ENCODE peak calls at places on chromosomes 12 and 14, in six cellular contexts. One of them, this sample, is unnamed.

GRCh38 chr12:123441523-123442164 is 5.2 kb upstream of the RILPL2 start:
- DNase-seq in hepatocyte: no peak
- DNase-seq in esophagus squamous epithelium: no peak
- DNase-seq in fibroblast of mammary gland: no peak
- DNase-seq in DND-41: no peak
- DNase-seq in AG04450: no peak
- DNase-seq in this sample: no peak

GRCh38 chr12:106128526-106129430 is 10.0 kb downstream of the NUAK1 start:
- DNase-seq in AG04450: no peak
- DNase-seq in hepatocyte: no peak
- DNase-seq in DND-41: no peak
- DNase-seq in esophagus squamous epithelium: no peak
- DNase-seq in fibroblast of mammary gland: no peak
- DNase-seq in this sample: no peak

GRCh38 chr14:101731187-101732080 is 30.1 kb upstream of the PPP2R5C start:
- DNase-seq in esophagus squamous epithelium: peak; percentile 33
- DNase-seq in hepatocyte: peak; percentile 91
- DNase-seq in AG04450: no peak
- DNase-seq in fibroblast of mammary gland: peak; percentile 69
- DNase-seq in DND-41: peak; percentile 48
- DNase-seq in this sample: peak; percentile 98

GRCh38 chr12:108047130-108047550 is 81.9 kb upstream of the WSCD2 start:
- DNase-seq in fibroblast of mammary gland: no peak
- DNase-seq in DND-41: no peak
- DNase-seq in hepatocyte: no peak
- DNase-seq in AG04450: no peak
- DNase-seq in esophagus squamous epithelium: no peak
- DNase-seq in this sample: no peak

GRCh38 chr12:28443337-28443736 is 253.1 kb downstream of the CCDC91 start:
- DNase-seq in esophagus squamous epithelium: no peak
- DNase-seq in hepatocyte: no peak
- DNase-seq in AG04450: no peak
- DNase-seq in DND-41: no peak
- DNase-seq in fibroblast of mammary gland: no peak
- DNase-seq in this sample: no peak

GRCh38 chr14:61710853-61711817 is 15.8 kb downstream of the HIF1A start:
- DNase-seq in AG04450: no peak
- DNase-seq in fibroblast of mammary gland: no peak
- DNase-seq in esophagus squamous epithelium: no peak
- DNase-seq in DND-41: no peak
- DNase-seq in hepatocyte: no peak
- DNase-seq in this sample: no peak

GRCh38 chr12:105723066-105723465 is 392.6 kb downstream of the C12orf75 start:
- DNase-seq in AG04450: no peak
- DNase-seq in DND-41: no peak
- DNase-seq in esophagus squamous epithelium: no peak
- DNase-seq in fibroblast of mammary gland: no peak
- DNase-seq in hepatocyte: no peak
- DNase-seq in this sample: no peak

GRCh38 chr14:21149641-21150367 is 6.1 kb downstream of the OR5AU1 start:
- DNase-seq in DND-41: no peak
- DNase-seq in hepatocyte: no peak
- DNase-seq in esophagus squamous epithelium: no peak
- DNase-seq in AG04450: no peak
- DNase-seq in fibroblast of mammary gland: no peak
- DNase-seq in this sample: no peak

GRCh38 chr14:101552786-101553231 is 8.5 kb upstream of the DIO3 start:
- DNase-seq in hepatocyte: no peak
- DNase-seq in AG04450: no peak
- DNase-seq in esophagus squamous epithelium: no peak
- DNase-seq in fibroblast of mammary gland: no peak
- DNase-seq in DND-41: no peak
- DNase-seq in this sample: peak; percentile 9

GRCh38 chr12:116665666-116666304 is 72.1 kb downstream of the SPRING1 start:
- DNase-seq in hepatocyte: no peak
- DNase-seq in DND-41: no peak
- DNase-seq in AG04450: no peak
- DNase-seq in fibroblast of mammary gland: no peak
- DNase-seq in esophagus squamous epithelium: no peak
- DNase-seq in this sample: no peak

GRCh38 chr14:23589606-23590005 is 11.0 kb upstream of the JPH4 start:
- DNase-seq in AG04450: no peak
- DNase-seq in DND-41: no peak
- DNase-seq in fibroblast of mammary gland: no peak
- DNase-seq in hepatocyte: peak; percentile 4
- DNase-seq in esophagus squamous epithelium: no peak
- DNase-seq in this sample: no peak

GRCh38 chr14:90454041-90455000 is 57.5 kb downstream of the CALM1 start:
- DNase-seq in AG04450: peak; percentile 45
- DNase-seq in fibroblast of mammary gland: peak; percentile 78
- DNase-seq in esophagus squamous epithelium: no peak
- DNase-seq in hepatocyte: peak; percentile 84
- DNase-seq in DND-41: peak; percentile 25
- DNase-seq in this sample: peak; percentile 42

GRCh38 chr12:8829621-8830020 is 7.2 kb downstream of the A2ML1 start:
- DNase-seq in AG04450: no peak
- DNase-seq in hepatocyte: no peak
- DNase-seq in DND-41: no peak
- DNase-seq in esophagus squamous epithelium: no peak
- DNase-seq in fibroblast of mammary gland: no peak
- DNase-seq in this sample: no peak

GRCh38 chr14:49634547-49635334 is at the start of gene DNAAF2:
- DNase-seq in esophagus squamous epithelium: peak; percentile 14
- DNase-seq in fibroblast of mammary gland: peak; percentile 73
- DNase-seq in DND-41: peak; percentile 66
- DNase-seq in AG04450: no peak
- DNase-seq in hepatocyte: peak; percentile 83
- DNase-seq in this sample: peak; percentile 66

GRCh38 chr12:108985750-108986149 is 35.1 kb downstream of the SVOP start:
- DNase-seq in fibroblast of mammary gland: no peak
- DNase-seq in hepatocyte: no peak
- DNase-seq in DND-41: no peak
- DNase-seq in AG04450: no peak
- DNase-seq in esophagus squamous epithelium: no peak
- DNase-seq in this sample: no peak

GRCh38 chr12:32615441-32615840 is 63.7 kb upstream of the DNM1L start:
- DNase-seq in esophagus squamous epithelium: no peak
- DNase-seq in fibroblast of mammary gland: no peak
- DNase-seq in DND-41: no peak
- DNase-seq in hepatocyte: peak; percentile 10
- DNase-seq in AG04450: no peak
- DNase-seq in this sample: no peak

GRCh38 chr14:53532871-53533270 is 379.7 kb upstream of the DDHD1 start:
- DNase-seq in AG04450: no peak
- DNase-seq in esophagus squamous epithelium: no peak
- DNase-seq in fibroblast of mammary gland: no peak
- DNase-seq in hepatocyte: no peak
- DNase-seq in DND-41: no peak
- DNase-seq in this sample: no peak

GRCh38 chr14:69701857-69702256 is 65.1 kb upstream of the SRSF5 start:
- DNase-seq in esophagus squamous epithelium: no peak
- DNase-seq in DND-41: no peak
- DNase-seq in hepatocyte: no peak
- DNase-seq in AG04450: no peak
- DNase-seq in fibroblast of mammary gland: no peak
- DNase-seq in this sample: no peak

GRCh38 chr12:26523708-26524150 is 309.3 kb downstream of the ITPR2 start:
- DNase-seq in fibroblast of mammary gland: peak; percentile 97
- DNase-seq in AG04450: peak; percentile 75
- DNase-seq in DND-41: no peak
- DNase-seq in hepatocyte: peak; percentile 92
- DNase-seq in esophagus squamous epithelium: peak; percentile 36
- DNase-seq in this sample: peak; percentile 98

GRCh38 chr12:143964-144649 is 69.8 kb downstream of the SLC6A12 start:
- DNase-seq in esophagus squamous epithelium: no peak
- DNase-seq in AG04450: no peak
- DNase-seq in fibroblast of mammary gland: no peak
- DNase-seq in DND-41: no peak
- DNase-seq in hepatocyte: peak; percentile 87
- DNase-seq in this sample: no peak

GRCh38 chr14:30330452-30330851 is 228.5 kb upstream of the G2E3 start:
- DNase-seq in hepatocyte: no peak
- DNase-seq in DND-41: no peak
- DNase-seq in AG04450: no peak
- DNase-seq in esophagus squamous epithelium: no peak
- DNase-seq in fibroblast of mammary gland: peak; percentile 11
- DNase-seq in this sample: peak; percentile 16

GRCh38 chr14:53044486-53044885 is 93.6 kb upstream of the FERMT2 start:
- DNase-seq in fibroblast of mammary gland: peak; percentile 68
- DNase-seq in DND-41: no peak
- DNase-seq in AG04450: no peak
- DNase-seq in esophagus squamous epithelium: no peak
- DNase-seq in hepatocyte: peak; percentile 22
- DNase-seq in this sample: no peak

GRCh38 chr12:102702447-102703114 is 214.5 kb downstream of the PAH start:
- DNase-seq in esophagus squamous epithelium: no peak
- DNase-seq in hepatocyte: peak; percentile 57
- DNase-seq in DND-41: peak; percentile 27
- DNase-seq in AG04450: peak; percentile 27
- DNase-seq in fibroblast of mammary gland: peak; percentile 67
- DNase-seq in this sample: peak; percentile 51

GRCh38 chr14:22070119-22070982 is 396.7 kb upstream of the OR4E1 start:
- DNase-seq in esophagus squamous epithelium: no peak
- DNase-seq in DND-41: peak; percentile 80
- DNase-seq in AG04450: no peak
- DNase-seq in hepatocyte: no peak
- DNase-seq in fibroblast of mammary gland: peak; percentile 8
- DNase-seq in this sample: peak; percentile 6

GRCh38 chr14:50173891-50174290 is 57.5 kb downstream of the SOS2 start:
- DNase-seq in AG04450: no peak
- DNase-seq in DND-41: no peak
- DNase-seq in fibroblast of mammary gland: peak; percentile 51
- DNase-seq in esophagus squamous epithelium: no peak
- DNase-seq in hepatocyte: no peak
- DNase-seq in this sample: no peak

GRCh38 chr14:93219103-93219726 is 12.2 kb downstream of the UBR7 start:
- DNase-seq in esophagus squamous epithelium: no peak
- DNase-seq in fibroblast of mammary gland: peak; percentile 72
- DNase-seq in DND-41: peak; percentile 56
- DNase-seq in hepatocyte: peak; percentile 81
- DNase-seq in AG04450: no peak
- DNase-seq in this sample: peak; percentile 67

GRCh38 chr12:93778306-93778705 is 101.1 kb downstream of the CRADD start:
- DNase-seq in hepatocyte: peak; percentile 65
- DNase-seq in AG04450: peak; percentile 64
- DNase-seq in DND-41: no peak
- DNase-seq in esophagus squamous epithelium: no peak
- DNase-seq in fibroblast of mammary gland: peak; percentile 88
- DNase-seq in this sample: peak; percentile 47

GRCh38 chr12:119235352-119235751 is 56.6 kb downstream of the HSPB8 start:
- DNase-seq in hepatocyte: no peak
- DNase-seq in AG04450: no peak
- DNase-seq in esophagus squamous epithelium: no peak
- DNase-seq in fibroblast of mammary gland: no peak
- DNase-seq in DND-41: no peak
- DNase-seq in this sample: no peak

GRCh38 chr12:109432842-109433304 is 44.2 kb downstream of the KCTD10 start:
- DNase-seq in fibroblast of mammary gland: peak; percentile 80
- DNase-seq in AG04450: peak; percentile 54
- DNase-seq in hepatocyte: peak; percentile 88
- DNase-seq in esophagus squamous epithelium: peak; percentile 11
- DNase-seq in DND-41: peak; percentile 67
- DNase-seq in this sample: peak; percentile 85

GRCh38 chr12:23014749-23015148 is 389.8 kb downstream of the ETNK1 start:
- DNase-seq in fibroblast of mammary gland: peak; percentile 21
- DNase-seq in esophagus squamous epithelium: no peak
- DNase-seq in hepatocyte: no peak
- DNase-seq in DND-41: no peak
- DNase-seq in AG04450: no peak
- DNase-seq in this sample: no peak

GRCh38 chr14:69921052-69921451 is 41.8 kb downstream of the SMOC1 start:
- DNase-seq in hepatocyte: peak; percentile 24
- DNase-seq in fibroblast of mammary gland: peak; percentile 97
- DNase-seq in AG04450: peak; percentile 48
- DNase-seq in DND-41: no peak
- DNase-seq in esophagus squamous epithelium: no peak
- DNase-seq in this sample: peak; percentile 61

GRCh38 chr12:57147641-57147944 is 174 bp upstream of the LRP1-AS start:
- DNase-seq in hepatocyte: peak; percentile 74
- DNase-seq in fibroblast of mammary gland: peak; percentile 88
- DNase-seq in DND-41: no peak
- DNase-seq in AG04450: no peak
- DNase-seq in esophagus squamous epithelium: no peak
- DNase-seq in this sample: no peak

GRCh38 chr14:67319142-67319541 is 40.5 kb downstream of the ATP6V1D start:
- DNase-seq in DND-41: no peak
- DNase-seq in fibroblast of mammary gland: no peak
- DNase-seq in esophagus squamous epithelium: no peak
- DNase-seq in hepatocyte: peak; percentile 5
- DNase-seq in AG04450: no peak
- DNase-seq in this sample: peak; percentile 9

GRCh38 chr12:30440826-30441602 is 254.7 kb downstream of the IPO8 start:
- DNase-seq in fibroblast of mammary gland: peak; percentile 46
- DNase-seq in esophagus squamous epithelium: no peak
- DNase-seq in hepatocyte: peak; percentile 55
- DNase-seq in DND-41: no peak
- DNase-seq in AG04450: no peak
- DNase-seq in this sample: peak; percentile 52
- TF ChIP-seq CTCF in fibroblast of mammary gland: peak; percentile 67
- TF ChIP-seq CTCF in esophagus squamous epithelium: no peak
- TF ChIP-seq CTCF in hepatocyte: peak; percentile 46
- TF ChIP-seq CTCF in DND-41: no peak
- TF ChIP-seq CTCF in AG04450: peak; percentile 74
- TF ChIP-seq CTCF in this sample: peak; percentile 48

DNA sequence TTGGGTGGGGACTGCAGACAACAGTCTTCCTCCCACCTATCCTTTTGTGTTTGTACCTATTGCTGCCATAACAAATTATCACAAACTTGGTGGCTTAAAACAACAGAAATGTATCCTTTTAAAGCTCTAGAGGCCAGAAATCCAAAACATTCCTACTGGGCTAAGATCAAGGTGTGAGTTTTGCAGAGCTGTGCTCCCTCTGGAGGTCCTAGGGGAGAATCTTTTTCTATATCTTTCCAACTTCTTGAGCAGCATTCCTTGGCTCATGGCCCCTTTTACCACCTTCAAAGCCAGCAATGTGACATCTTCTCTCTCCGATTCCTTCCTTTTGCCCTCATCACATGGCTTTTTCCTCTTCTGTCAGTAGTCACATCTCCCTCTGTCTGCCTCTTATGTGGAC is 190.6 kb downstream of the TTC8 start:
- DNase-seq in esophagus squamous epithelium: no peak
- DNase-seq in hepatocyte: no peak
- DNase-seq in DND-41: no peak
- DNase-seq in fibroblast of mammary gland: peak; percentile 37
- DNase-seq in AG04450: no peak
- DNase-seq in this sample: peak; percentile 25
- TF ChIP-seq CTCF in esophagus squamous epithelium: no peak
- TF ChIP-seq CTCF in hepatocyte: no peak
- TF ChIP-seq CTCF in DND-41: peak; percentile 1
- TF ChIP-seq CTCF in fibroblast of mammary gland: peak; percentile 39
- TF ChIP-seq CTCF in AG04450: peak; percentile 42
- TF ChIP-seq CTCF in this sample: no peak

GRCh38 chr12:95599880-95600279 is 48.6 kb upstream of the USP44 start:
- DNase-seq in DND-41: no peak
- DNase-seq in AG04450: no peak
- DNase-seq in esophagus squamous epithelium: no peak
- DNase-seq in hepatocyte: no peak
- DNase-seq in fibroblast of mammary gland: no peak
- DNase-seq in this sample: no peak
- TF ChIP-seq CTCF in DND-41: no peak
- TF ChIP-seq CTCF in AG04450: no peak
- TF ChIP-seq CTCF in esophagus squamous epithelium: no peak
- TF ChIP-seq CTCF in hepatocyte: no peak
- TF ChIP-seq CTCF in fibroblast of mammary gland: no peak
- TF ChIP-seq CTCF in this sample: no peak

GRCh38 chr14:97414718-97415098 is 617.5 kb downstream of the VRK1 start:
- DNase-seq in hepatocyte: no peak
- DNase-seq in fibroblast of mammary gland: no peak
- DNase-seq in esophagus squamous epithelium: no peak
- DNase-seq in DND-41: no peak
- DNase-seq in AG04450: no peak
- DNase-seq in this sample: no peak
- TF ChIP-seq CTCF in hepatocyte: no peak
- TF ChIP-seq CTCF in fibroblast of mammary gland: no peak
- TF ChIP-seq CTCF in esophagus squamous epithelium: no peak
- TF ChIP-seq CTCF in DND-41: no peak
- TF ChIP-seq CTCF in AG04450: no peak
- TF ChIP-seq CTCF in this sample: no peak